ENCODE peak calls at places on chromosomes 11 and 22, in four cellular contexts. M is CD4-positive, CD25-positive, alpha-beta regulatory T cell; N is heart right ventricle; B is A549. W is an unnamed sample. For H3K4me1, the result is how much of the 10 kb centered on the place peaks cover.

GRCh38 chr11:1261241-1262071 is 38.6 kb downstream of the MUC5B start:
- DNase-seq in M (no peak), N (no peak), B (no peak), W (no peak)

GRCh38 chr11:44939673-44940072 is 11.0 kb downstream of the TP53I11 start:
- DNase-seq in M (no peak), N (peak), B (no peak), W (no peak)

GRCh38 chr11:110621826-110622225 is 90.4 kb downstream of the ARHGAP20 start:
- DNase-seq in M (no peak), N (no peak), B (no peak), W (no peak)

GRCh38 chr11:57072640-57073039 is 83.9 kb downstream of the OR5AK2 start:
- DNase-seq in M (no peak), N (no peak), B (peak), W (no peak)

GRCh38 chr22:27099896-27100295 is 442.5 kb downstream of the MIAT start:
- DNase-seq in M (no peak), N (no peak), B (no peak), W (no peak)

GRCh38 chr11:44944181-44944852 is 6.4 kb downstream of the TP53I11 start:
- DNase-seq in M (no peak), N (no peak), B (no peak), W (no peak)

GRCh38 chr22:41382098-41382578 is 396 bp downstream of the TEF start:
- DNase-seq in M (peak), N (peak), B (peak), W (no peak)

GRCh38 chr11:83724704-83725114 is 438.5 kb upstream of the CCDC90B start:
- DNase-seq in M (no peak), N (no peak), B (peak), W (no peak)

GRCh38 chr11:129785383-129786111 is 30.1 kb upstream of the TMEM45B start:
- DNase-seq in M (peak), N (no peak), B (peak), W (peak)

GRCh38 chr22:18987765-18988164 is 51.7 kb upstream of the PRODH start:
- DNase-seq in M (no peak), N (no peak), B (no peak), W (no peak)

GRCh38 chr11:114604179-114604813 is 8.7 kb upstream of the NXPE4 start:
- DNase-seq in M (no peak), N (no peak), B (no peak), W (no peak)

GRCh38 chr22:24697141-24697540 is 77.4 kb downstream of the PIWIL3 start:
- DNase-seq in M (no peak), N (no peak), B (no peak), W (no peak)

GRCh38 chr11:73324116-73324515 is 16.0 kb downstream of the ARHGEF17 start:
- DNase-seq in M (no peak), N (no peak), B (no peak), W (no peak)

GRCh38 chr11:73327812-73328364 is 19.8 kb downstream of the ARHGEF17 start:
- DNase-seq in M (no peak), N (no peak), B (no peak), W (no peak)

GRCh38 chr11:73324665-73325035 is 16.6 kb downstream of the ARHGEF17 start:
- DNase-seq in M (no peak), N (no peak), B (no peak), W (no peak)

GRCh38 chr11:73325036-73325981 is 17.2 kb downstream of the ARHGEF17 start:
- DNase-seq in M (no peak), N (peak), B (no peak), W (no peak)

GRCh38 chr11:73326929-73327811 is 19.1 kb downstream of the ARHGEF17 start:
- DNase-seq in M (no peak), N (no peak), B (no peak), W (no peak)
- H3K4me1 ChIP-seq in M (under half), N (half or more), B (under half), W (under half)

GRCh38 chr11:117037279-117037951 is 60.8 kb downstream of the SIK3 start:
- DNase-seq in M (no peak), N (no peak), B (no peak), W (no peak)
- H3K27ac ChIP-seq in M (no peak), N (no peak), B (no peak), W (peak)

DNA sequence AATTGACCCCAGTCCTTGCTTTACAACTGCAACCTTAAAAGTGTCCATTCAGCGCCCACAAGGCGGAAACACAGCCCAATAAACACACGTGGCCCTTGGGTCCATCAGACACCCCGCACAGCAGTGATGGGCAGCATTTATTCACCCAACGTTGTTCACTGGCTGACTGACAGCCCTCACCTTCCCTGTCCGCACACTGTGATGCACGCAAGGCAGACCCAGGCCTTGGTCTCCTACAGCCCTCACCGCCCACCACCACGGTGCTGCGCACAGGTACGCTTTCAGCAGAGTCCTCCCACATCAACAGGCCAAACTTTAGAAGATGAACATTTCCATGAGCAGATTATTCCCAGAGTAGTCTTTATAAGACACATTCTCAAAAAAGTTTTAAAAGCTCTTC is 20.7 kb upstream of the PHLDA2 start:
- DNase-seq in M (no peak), N (no peak), B (no peak), W (no peak)
- H3K4me1 ChIP-seq in M (under half), N (under half), B (under half), W (under half)

GRCh38 chr11:117989351-117990102 is 3.3 kb downstream of the IL10RA start:
- DNase-seq in M (no peak), N (no peak), B (no peak), W (no peak)

GRCh38 chr11:117984471-117984870 is 1.7 kb upstream of the IL10RA start:
- DNase-seq in M (no peak), N (no peak), B (no peak), W (no peak)

GRCh38 chr11:117983163-117983475 is 3.1 kb upstream of the IL10RA start:
- DNase-seq in M (no peak), N (no peak), B (no peak), W (no peak)

GRCh38 chr11:117986981-117987495 is 844 bp downstream of the IL10RA start:
- DNase-seq in M (peak), N (no peak), B (no peak), W (peak)

DNA sequence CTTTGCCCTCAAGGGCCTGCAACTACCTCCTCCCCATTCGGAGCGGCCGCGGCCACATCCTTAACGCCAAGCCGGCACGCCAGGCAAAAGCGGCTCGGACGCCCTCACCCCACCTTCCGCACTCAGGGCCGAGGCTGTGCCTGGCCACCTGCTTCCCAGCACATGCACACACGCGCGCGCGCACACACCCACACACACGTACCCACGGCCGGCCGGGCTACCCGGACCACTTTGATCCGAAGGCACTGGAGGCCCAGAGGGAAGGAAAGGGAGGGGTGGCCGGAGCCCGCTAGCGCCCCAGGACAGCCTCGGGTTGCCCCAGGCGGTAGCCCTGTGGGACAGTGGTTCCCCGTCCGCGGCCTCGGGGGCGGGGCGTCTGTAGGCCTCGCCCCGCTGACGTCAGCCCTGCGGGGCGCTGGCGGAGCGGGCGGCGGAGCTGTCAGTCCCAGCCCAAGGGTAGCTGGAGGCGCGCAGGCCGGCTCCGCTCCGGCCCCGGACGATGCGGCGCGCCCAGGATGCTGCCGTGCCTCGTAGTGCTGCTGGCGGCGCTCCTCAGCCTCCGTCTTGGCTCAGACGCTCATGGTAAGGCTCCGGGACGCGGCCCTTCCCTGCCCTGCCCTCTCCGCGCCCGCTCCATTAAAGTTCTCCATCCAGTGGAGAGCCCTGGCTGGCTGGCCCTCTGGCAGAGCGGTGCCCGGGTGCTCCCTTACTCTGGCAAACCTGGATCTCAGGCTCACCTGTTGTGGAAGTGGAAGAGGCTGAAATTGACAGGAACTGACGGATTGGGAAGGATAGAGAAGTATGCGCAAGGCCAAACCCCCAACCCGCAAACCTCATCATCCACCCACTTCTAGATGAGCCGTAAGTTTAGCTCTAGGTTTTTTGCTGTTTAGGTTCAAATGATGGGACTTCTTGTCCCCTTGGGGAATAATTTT is at the start of gene IL10RA:
- DNase-seq in M (peak), N (peak), B (peak), W (peak)
- H3K27ac ChIP-seq in M (peak), N (peak), B (peak), W (peak)

GRCh38 chr11:128469220-128469619 is 118.1 kb downstream of the ETS1 start:
- DNase-seq in M (no peak), N (no peak), B (no peak), W (no peak)

GRCh38 chr11:128470081-128470480 is 117.3 kb downstream of the ETS1 start:
- DNase-seq in M (peak), N (no peak), B (no peak), W (no peak)

GRCh38 chr11:128467610-128468041 is 119.7 kb downstream of the ETS1 start:
- DNase-seq in M (no peak), N (peak), B (peak), W (no peak)

GRCh38 chr11:128467041-128467440 is 120.3 kb downstream of the ETS1 start:
- DNase-seq in M (no peak), N (no peak), B (no peak), W (no peak)

GRCh38 chr11:128468106-128468505 is 119.3 kb downstream of the ETS1 start:
- DNase-seq in M (no peak), N (no peak), B (no peak), W (no peak)
- H3K4me1 ChIP-seq in M (half or more), N (half or more), B (under half), W (half or more)

GRCh38 chr11:133986545-133986944 is 29.8 kb upstream of the IGSF9B start:
- DNase-seq in M (no peak), N (no peak), B (no peak), W (no peak)
- H3K27ac ChIP-seq in M (no peak), N (no peak), B (no peak), W (no peak)

DNA sequence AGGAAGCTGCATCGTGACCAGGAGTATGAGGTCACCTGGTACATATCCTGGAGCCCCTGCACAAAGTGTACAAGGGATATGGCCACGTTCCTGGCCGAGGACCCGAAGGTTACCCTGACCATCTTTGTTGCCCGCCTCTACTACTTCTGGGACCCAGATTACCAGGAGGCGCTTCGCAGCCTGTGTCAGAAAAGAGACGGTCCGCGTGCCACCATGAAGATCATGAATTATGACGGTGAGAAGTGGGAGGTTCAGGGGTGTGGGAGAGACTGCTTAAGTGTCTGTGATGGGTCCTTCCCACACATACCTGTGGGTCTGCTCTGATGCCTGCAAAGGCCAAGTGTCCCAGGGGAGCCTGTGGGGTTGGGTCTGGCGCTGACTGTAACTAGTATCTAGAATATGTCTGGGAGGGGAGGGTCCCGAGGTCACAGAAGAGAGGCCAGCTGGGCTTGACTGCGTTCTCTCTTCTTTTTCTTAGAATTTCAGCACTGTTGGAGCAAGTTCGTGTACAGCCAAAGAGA is 4.0 kb downstream of the APOBEC3G start:
- DNase-seq in M (no peak), N (no peak), B (no peak), W (no peak)
- H3K4me1 ChIP-seq in M (under half), N (under half), B (under half), W (under half)